ENCODE peak calls at places on chromosomes 6 and 20, in eight cellular contexts. R is breast epithelium, C is fibroblast of the aortic adventitia, T is mesendoderm, N is fibroblast of the conjunctiva, X is renal cortical epithelial cell, L is heart right ventricle, F is fibroblast of pulmonary artery. U is an unnamed sample.

GRCh38 chr6:148037496-148037895 is 305.1 kb upstream of the SASH1 start:
- DNase-seq in F (no peak), N (no peak), L (no peak), C (no peak), T (no peak), X (no peak), R (no peak), U (no peak)

GRCh38 chr6:20160541-20161283 is 51.6 kb downstream of the MBOAT1 start:
- DNase-seq in L (no peak), N (no peak), C (no peak), T (no peak), F (no peak), X (no peak), R (no peak), U (no peak)

GRCh38 chr6:119310486-119311036 is 39.0 kb downstream of the MAN1A1 start:
- DNase-seq in L (no peak), T (no peak), X (peak), C (peak), F (peak), R (no peak), N (no peak), U (no peak)

GRCh38 chr6:145175470-145175869 is 559.9 kb downstream of the EPM2A start:
- DNase-seq in F (no peak), C (no peak), R (no peak), N (no peak), T (no peak), X (no peak), L (no peak), U (no peak)

GRCh38 chr6:148497256-148497655 is 154.6 kb downstream of the SASH1 start:
- DNase-seq in C (peak), T (no peak), R (no peak), N (no peak), F (peak), X (no peak), L (no peak), U (no peak)

GRCh38 chr20:30599990-30600389 is 657.5 kb upstream of the DEFB115 start:
- DNase-seq in F (no peak), X (no peak), C (no peak), L (no peak), N (no peak), T (no peak), R (no peak), U (no peak)

GRCh38 chr20:64131406-64131805 is 24.0 kb upstream of the NPBWR2 start:
- DNase-seq in X (no peak), T (no peak), L (no peak), F (peak), N (no peak), C (peak), R (no peak), U (no peak)

GRCh38 chr20:23308024-23308423 is 42.6 kb upstream of the NXT1 start:
- DNase-seq in L (no peak), C (no peak), X (no peak), N (no peak), F (no peak), R (no peak), T (no peak), U (no peak)

GRCh38 chr20:37749620-37750403 is 56.0 kb downstream of the CTNNBL1 start:
- DNase-seq in N (no peak), X (no peak), R (no peak), C (no peak), L (no peak), T (no peak), F (no peak), U (no peak)

GRCh38 chr6:105681061-105681460 is 278.2 kb upstream of the PREP start:
- DNase-seq in L (no peak), F (no peak), T (no peak), C (no peak), X (peak), N (no peak), R (no peak), U (no peak)

GRCh38 chr6:93136111-93136510 is 283.2 kb downstream of the EPHA7 start:
- DNase-seq in F (no peak), C (no peak), X (no peak), N (no peak), T (peak), L (no peak), R (no peak), U (no peak)

GRCh38 chr6:102075539-102075938 is 682.0 kb downstream of the GRIK2 start:
- DNase-seq in C (no peak), R (no peak), L (no peak), F (peak), X (peak), N (no peak), T (no peak), U (no peak)

GRCh38 chr20:33159713-33160112 is 8.2 kb upstream of the BPIFA2 start:
- DNase-seq in X (no peak), T (no peak), R (no peak), N (no peak), L (no peak), C (no peak), F (no peak), U (no peak)

GRCh38 chr6:105601541-105602174 is 198.8 kb upstream of the PREP start:
- DNase-seq in L (peak), T (peak), C (peak), F (peak), N (peak), R (peak), X (peak), U (peak)

U was measured in GM20000.